ENCODE peak calls at places on chromosomes 1 and 21, in ten cellular contexts. U, H, A, G, L, Y, E, N, J and K are unnamed samples.

GRCh38 chr1:68322837-68323687 is 90.7 kb upstream of the WLS start:
- DNase-seq in U (no peak), H (no peak), A (no peak), G (peak), L (no peak), Y (peak), E (no peak), N (peak), J (no peak), K (no peak)

GRCh38 chr1:26694597-26695416 is 1.0 kb upstream of the ARID1A start:
- DNase-seq in U (no peak), H (no peak), A (no peak), G (no peak), L (no peak), Y (no peak), E (peak), N (no peak), J (no peak), K (no peak)

GRCh38 chr21:41865002-41865777 is 14.0 kb downstream of the PRDM15 start:
- DNase-seq in U (no peak), H (no peak), A (no peak), G (no peak), L (peak), Y (no peak), E (no peak), N (no peak), J (peak), K (no peak)

GRCh38 chr1:173038875-173039554 is 11.7 kb downstream of the TNFSF18 start:
- DNase-seq in U (no peak), H (no peak), A (no peak), G (no peak), L (no peak), Y (no peak), E (no peak), N (no peak), J (no peak), K (no peak)

GRCh38 chr1:118988186-118989005 is at the start of gene TBX15:
- DNase-seq in U (no peak), H (no peak), A (no peak), G (no peak), L (no peak), Y (no peak), E (no peak), N (peak), J (no peak), K (no peak)

GRCh38 chr21:46639489-46640386 is 4.3 kb downstream of the PRMT2 start:
- DNase-seq in U (no peak), H (peak), A (no peak), G (no peak), L (no peak), Y (no peak), E (no peak), N (peak), J (no peak), K (no peak)

GRCh38 chr1:119556423-119556822 is 49.4 kb downstream of the HSD3B1 start:
- DNase-seq in U (no peak), H (no peak), A (no peak), G (no peak), L (no peak), Y (no peak), E (no peak), N (no peak), J (no peak), K (no peak)

GRCh38 chr1:26017606-26018005 is 4.0 kb upstream of the EXTL1 start:
- DNase-seq in U (no peak), H (no peak), A (no peak), G (no peak), L (no peak), Y (no peak), E (no peak), N (peak), J (no peak), K (no peak)

GRCh38 chr1:15938628-15939161 is 37.2 kb downstream of the ZBTB17 start:
- DNase-seq in U (no peak), H (no peak), A (peak), G (no peak), L (no peak), Y (no peak), E (peak), N (no peak), J (no peak), K (no peak)

GRCh38 chr21:17903029-17903806 is 84.1 kb upstream of the C21orf91 start:
- DNase-seq in U (no peak), H (no peak), A (no peak), G (no peak), L (no peak), Y (no peak), E (no peak), N (peak), J (peak), K (no peak)

GRCh38 chr1:234216116-234216703 is 157.0 kb upstream of the COA6 start:
- DNase-seq in U (no peak), H (no peak), A (no peak), G (no peak), L (no peak), Y (no peak), E (peak), N (no peak), J (peak), K (no peak)

GRCh38 chr1:38179423-38179822 is 132.8 kb upstream of the POU3F1 start:
- DNase-seq in U (no peak), H (no peak), A (no peak), G (no peak), L (no peak), Y (no peak), E (no peak), N (no peak), J (no peak), K (no peak)

GRCh38 chr1:153313288-153313687 is 536 bp upstream of the PGLYRP3 start:
- DNase-seq in U (no peak), H (no peak), A (no peak), G (no peak), L (no peak), Y (no peak), E (no peak), N (no peak), J (no peak), K (no peak)

GRCh38 chr1:155127105-155127671 is 488 bp upstream of the EFNA1 start:
- DNase-seq in U (peak), H (no peak), A (peak), G (no peak), L (peak), Y (peak), E (peak), N (peak), J (peak), K (no peak)

GRCh38 chr1:68454534-68454933 is 4.8 kb upstream of the RPE65 start:
- DNase-seq in U (no peak), H (no peak), A (no peak), G (no peak), L (no peak), Y (no peak), E (no peak), N (no peak), J (no peak), K (no peak)

GRCh38 chr1:156368889-156369684 is at the start of gene RHBG:
- DNase-seq in U (peak), H (no peak), A (peak), G (no peak), L (peak), Y (no peak), E (no peak), N (peak), J (no peak), K (no peak)

DNA sequence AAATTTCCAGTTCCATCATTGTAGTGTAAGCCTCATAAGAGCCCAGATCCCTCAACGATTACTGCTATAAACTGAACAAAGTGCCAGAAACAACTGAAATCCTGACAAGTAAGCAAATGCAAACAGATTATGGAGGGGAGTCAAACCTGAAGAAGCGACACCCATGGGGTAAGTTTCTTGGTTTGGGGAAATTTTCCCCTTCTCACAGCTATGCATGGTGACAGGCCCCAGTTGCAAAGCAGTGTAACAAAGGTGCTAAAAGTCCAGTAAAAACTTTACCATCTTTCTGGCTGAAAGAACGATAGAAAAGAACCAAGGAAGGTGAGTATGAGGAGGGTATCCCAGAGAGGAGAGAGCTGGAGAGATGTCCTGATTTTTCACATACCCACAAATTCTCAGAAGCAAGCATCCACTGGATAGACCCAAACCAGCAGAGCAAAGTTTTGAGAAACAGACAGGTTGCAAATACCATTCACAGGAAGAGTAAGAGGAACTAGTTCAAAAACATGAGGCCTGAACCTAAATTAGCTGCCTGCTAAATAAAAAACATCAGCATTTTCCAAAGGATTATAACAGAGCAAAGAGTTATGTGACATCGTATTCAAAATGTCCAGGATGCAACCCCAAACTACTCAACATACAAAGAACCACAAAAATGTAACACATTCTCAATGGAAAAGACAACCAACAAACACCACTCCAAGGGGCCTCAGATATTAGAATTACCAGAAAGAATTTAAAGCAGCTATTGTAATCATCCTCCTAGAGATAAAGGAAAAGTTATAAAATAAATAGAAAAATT is 14.5 kb downstream of the SCYL3 start:
- DNase-seq in U (no peak), H (no peak), A (no peak), G (no peak), L (no peak), Y (no peak), E (no peak), N (no peak), J (no peak), K (no peak)
- H3K4me3 ChIP-seq in U (no peak), H (no peak), A (no peak), G (no peak), L (no peak), Y (no peak), E (no peak), N (no peak), J (no peak), K (no peak)

GRCh38 chr1:87236585-87236984 is 92.1 kb upstream of the LMO4 start:
- DNase-seq in U (no peak), H (no peak), A (no peak), G (no peak), L (no peak), Y (no peak), E (no peak), N (no peak), J (no peak), K (no peak)
- TF ChIP-seq CTCF in U (no peak), H (no peak), A (no peak), G (no peak), L (no peak), Y (no peak), E (no peak), N (no peak), J (no peak), K (no peak)

GRCh38 chr1:93078935-93079654 is at the start of gene MTF2:
- DNase-seq in U (peak), H (peak), A (peak), G (peak), L (peak), Y (peak), E (peak), N (peak), J (peak), K (peak)

GRCh38 chr1:93082313-93082712 is 3.2 kb downstream of the MTF2 start:
- DNase-seq in U (no peak), H (no peak), A (no peak), G (no peak), L (no peak), Y (no peak), E (no peak), N (no peak), J (no peak), K (no peak)

GRCh38 chr1:93079685-93080141 is 630 bp downstream of the MTF2 start:
- DNase-seq in U (peak), H (no peak), A (no peak), G (no peak), L (peak), Y (no peak), E (peak), N (no peak), J (peak), K (no peak)

GRCh38 chr1:93081716-93082115 is 2.6 kb downstream of the MTF2 start:
- DNase-seq in U (no peak), H (no peak), A (no peak), G (no peak), L (no peak), Y (no peak), E (no peak), N (peak), J (no peak), K (no peak)

DNA sequence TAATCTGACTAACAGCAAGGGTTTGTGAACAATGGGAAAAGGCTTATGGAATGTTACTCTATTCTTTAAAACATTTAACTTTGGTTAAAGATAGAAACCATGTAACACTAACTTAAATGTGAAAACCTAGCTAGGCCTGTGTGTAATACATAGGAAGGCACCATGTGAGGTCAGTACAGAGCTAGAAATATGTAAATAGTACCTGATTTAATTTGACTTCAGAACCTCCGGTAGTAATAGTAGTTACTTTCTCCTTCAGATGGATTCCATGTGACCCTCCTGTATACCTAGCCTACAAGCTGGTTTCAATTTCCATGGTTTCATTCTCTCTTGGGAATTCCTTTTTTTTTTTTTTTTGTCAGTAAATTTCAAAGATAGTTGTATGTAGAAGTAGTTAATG is 1.3 kb downstream of the MTF2 start:
- DNase-seq in U (no peak), H (peak), A (no peak), G (no peak), L (no peak), Y (no peak), E (no peak), N (peak), J (peak), K (peak)
- H3K4me3 ChIP-seq in U (peak), H (peak), A (peak), G (peak), L (peak), Y (peak), E (peak), N (peak), J (peak), K (peak)

GRCh38 chr1:71236503-71236902 is 155.7 kb upstream of the ZRANB2 start:
- DNase-seq in U (no peak), H (no peak), A (no peak), G (no peak), L (no peak), Y (no peak), E (no peak), N (no peak), J (no peak), K (no peak)
- TF ChIP-seq CTCF in U (no peak), H (no peak), A (no peak), G (no peak), L (no peak), Y (no peak), E (no peak), N (no peak), J (no peak), K (no peak)

GRCh38 chr1:244801246-244801645 is 34.2 kb upstream of the COX20 start:
- DNase-seq in U (no peak), H (peak), A (peak), G (no peak), L (peak), Y (no peak), E (peak), N (peak), J (peak), K (no peak)

GRCh38 chr1:244800821-244801220 is 34.6 kb upstream of the COX20 start:
- DNase-seq in U (no peak), H (no peak), A (no peak), G (no peak), L (peak), Y (no peak), E (no peak), N (no peak), J (no peak), K (no peak)

GRCh38 chr1:244804841-244805240 is 30.6 kb upstream of the COX20 start:
- DNase-seq in U (no peak), H (no peak), A (no peak), G (no peak), L (no peak), Y (no peak), E (no peak), N (no peak), J (no peak), K (no peak)

GRCh38 chr1:244802556-244803239 is 32.8 kb upstream of the COX20 start:
- DNase-seq in U (no peak), H (no peak), A (no peak), G (no peak), L (peak), Y (no peak), E (no peak), N (no peak), J (no peak), K (no peak)

DNA sequence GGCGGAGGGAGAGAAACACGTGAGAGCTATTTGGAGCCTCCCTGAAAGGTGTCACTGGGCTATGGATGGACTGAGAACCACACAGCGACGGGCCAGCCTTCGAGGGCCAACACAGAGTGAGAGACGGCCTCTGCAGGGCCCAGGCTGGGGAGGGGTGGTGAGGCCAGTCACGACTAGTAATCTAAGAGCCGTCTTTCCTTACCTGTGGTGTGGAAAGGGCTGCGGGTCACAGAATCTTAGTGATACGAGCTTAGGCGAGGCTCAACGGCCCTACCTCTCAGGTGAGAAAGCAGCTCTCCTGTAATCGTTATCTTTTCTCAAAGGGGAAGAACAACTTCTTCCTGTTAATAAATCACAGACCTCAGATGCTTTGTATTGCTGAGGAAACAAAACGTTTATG is 33.4 kb upstream of the COX20 start:
- DNase-seq in U (no peak), H (no peak), A (peak), G (no peak), L (peak), Y (no peak), E (no peak), N (no peak), J (no peak), K (no peak)
- H3K4me3 ChIP-seq in U (no peak), H (no peak), A (no peak), G (no peak), L (no peak), Y (no peak), E (no peak), N (no peak), J (no peak), K (no peak)

DNA sequence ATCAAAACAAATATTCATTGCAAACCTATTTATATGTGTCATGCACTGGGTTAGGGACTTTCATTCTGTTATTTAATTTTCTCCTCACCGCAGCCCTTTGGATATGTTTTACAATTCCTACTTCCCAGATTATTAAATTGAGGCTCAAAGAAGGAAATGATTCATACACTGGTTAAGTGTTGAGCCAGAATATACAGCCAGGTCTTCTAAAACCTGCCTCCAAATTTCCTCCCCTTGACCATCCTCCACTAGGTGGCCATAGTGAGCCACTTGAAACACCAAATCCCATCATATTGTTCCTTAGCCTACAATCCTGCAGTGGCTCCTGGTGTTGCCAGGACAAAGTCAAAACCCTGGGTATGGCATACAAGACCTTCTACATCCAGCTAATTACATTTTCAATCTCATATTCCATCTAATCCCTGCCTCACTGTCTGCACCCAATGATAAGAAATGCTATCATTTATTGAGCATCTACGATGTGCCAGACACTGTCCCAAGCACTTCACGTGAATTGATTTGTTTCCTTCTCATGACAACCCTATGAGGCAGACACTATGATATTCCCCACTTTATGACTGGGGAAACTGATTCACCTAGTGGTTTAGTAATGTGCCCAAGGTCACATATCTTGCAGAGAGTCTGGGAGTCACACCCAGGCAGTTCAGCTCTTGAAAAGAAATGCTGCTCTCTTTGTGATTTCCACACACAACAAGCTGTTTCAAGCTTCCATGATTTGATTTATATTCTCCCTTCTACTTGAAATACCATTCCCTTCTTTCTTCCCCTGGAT is 23.6 kb upstream of the KIRREL1 start:
- DNase-seq in U (no peak), H (peak), A (no peak), G (peak), L (no peak), Y (no peak), E (peak), N (peak), J (no peak), K (peak)
- TF ChIP-seq CTCF in U (peak), H (peak), A (peak), G (peak), L (peak), Y (peak), E (peak), N (peak), J (peak), K (peak)